ENCODE peak calls at places on chromosomes 3 and 15, in five cellular contexts. One of them, this sample, is unnamed.

GRCh38 chr15:66071621-66072295 is 181.8 kb downstream of the MEGF11 start:
- DNase-seq in NT2/D1: peak; percentile 32
- DNase-seq in CD4-positive, CD25-positive, alpha-beta regulatory T cell: no peak
- DNase-seq in psoas muscle: no peak
- DNase-seq in CD8-positive, alpha-beta memory T cell: no peak
- DNase-seq in this sample: peak; percentile 11

GRCh38 chr3:13712682-13713180 is 163.8 kb downstream of the FBLN2 start:
- DNase-seq in NT2/D1: no peak
- DNase-seq in CD4-positive, CD25-positive, alpha-beta regulatory T cell: no peak
- DNase-seq in psoas muscle: no peak
- DNase-seq in CD8-positive, alpha-beta memory T cell: no peak
- DNase-seq in this sample: no peak

GRCh38 chr3:142077859-142078500 is 71.4 kb downstream of the TFDP2 start:
- DNase-seq in NT2/D1: no peak
- DNase-seq in CD4-positive, CD25-positive, alpha-beta regulatory T cell: no peak
- DNase-seq in psoas muscle: no peak
- DNase-seq in CD8-positive, alpha-beta memory T cell: no peak
- DNase-seq in this sample: no peak

GRCh38 chr3:25973111-25973510 is 183.2 kb downstream of the OXSM start:
- DNase-seq in NT2/D1: no peak
- DNase-seq in CD4-positive, CD25-positive, alpha-beta regulatory T cell: no peak
- DNase-seq in psoas muscle: no peak
- DNase-seq in CD8-positive, alpha-beta memory T cell: no peak
- DNase-seq in this sample: no peak

GRCh38 chr3:121836069-121836468 is 1.1 kb downstream of the EAF2 start:
- DNase-seq in NT2/D1: no peak
- DNase-seq in CD4-positive, CD25-positive, alpha-beta regulatory T cell: no peak
- DNase-seq in psoas muscle: no peak
- DNase-seq in CD8-positive, alpha-beta memory T cell: no peak
- DNase-seq in this sample: no peak

GRCh38 chr15:82845686-82846085 is 36.3 kb downstream of the WHAMM start:
- DNase-seq in NT2/D1: no peak
- DNase-seq in CD4-positive, CD25-positive, alpha-beta regulatory T cell: no peak
- DNase-seq in psoas muscle: no peak
- DNase-seq in CD8-positive, alpha-beta memory T cell: no peak
- DNase-seq in this sample: no peak

GRCh38 chr3:30475038-30475808 is 131.2 kb upstream of the TGFBR2 start:
- DNase-seq in NT2/D1: no peak
- DNase-seq in CD4-positive, CD25-positive, alpha-beta regulatory T cell: no peak
- DNase-seq in psoas muscle: no peak
- DNase-seq in CD8-positive, alpha-beta memory T cell: no peak
- DNase-seq in this sample: no peak

GRCh38 chr3:63774776-63775175 is 44.3 kb upstream of the C3orf49 start:
- DNase-seq in NT2/D1: no peak
- DNase-seq in CD4-positive, CD25-positive, alpha-beta regulatory T cell: no peak
- DNase-seq in psoas muscle: no peak
- DNase-seq in CD8-positive, alpha-beta memory T cell: no peak
- DNase-seq in this sample: no peak

GRCh38 chr15:30030350-30030749 is 52.4 kb upstream of the GOLGA8J start:
- DNase-seq in NT2/D1: no peak
- DNase-seq in CD4-positive, CD25-positive, alpha-beta regulatory T cell: no peak
- DNase-seq in psoas muscle: no peak
- DNase-seq in CD8-positive, alpha-beta memory T cell: no peak
- DNase-seq in this sample: no peak

GRCh38 chr3:128367726-128368125 is 99.0 kb downstream of the DNAJB8 start:
- DNase-seq in NT2/D1: no peak
- DNase-seq in CD4-positive, CD25-positive, alpha-beta regulatory T cell: no peak
- DNase-seq in psoas muscle: no peak
- DNase-seq in CD8-positive, alpha-beta memory T cell: no peak
- DNase-seq in this sample: no peak

GRCh38 chr15:91627473-91628309 is 225.8 kb upstream of the SLCO3A1 start:
- DNase-seq in NT2/D1: no peak
- DNase-seq in CD4-positive, CD25-positive, alpha-beta regulatory T cell: no peak
- DNase-seq in psoas muscle: peak; percentile 36
- DNase-seq in CD8-positive, alpha-beta memory T cell: no peak
- DNase-seq in this sample: peak; percentile 85

GRCh38 chr15:85475317-85475701 is 94.9 kb downstream of the AKAP13 start:
- DNase-seq in NT2/D1: no peak
- DNase-seq in CD4-positive, CD25-positive, alpha-beta regulatory T cell: no peak
- DNase-seq in psoas muscle: no peak
- DNase-seq in CD8-positive, alpha-beta memory T cell: no peak
- DNase-seq in this sample: no peak

GRCh38 chr3:142929109-142929508 is 34.4 kb downstream of the PAQR9 start:
- DNase-seq in NT2/D1: peak; percentile 15
- DNase-seq in CD4-positive, CD25-positive, alpha-beta regulatory T cell: peak; percentile 19
- DNase-seq in psoas muscle: peak; percentile 36
- DNase-seq in CD8-positive, alpha-beta memory T cell: peak; percentile 4
- DNase-seq in this sample: peak; percentile 27

GRCh38 chr3:170749765-170750477 is 120.1 kb downstream of the RPL22L1 start:
- DNase-seq in NT2/D1: no peak
- DNase-seq in CD4-positive, CD25-positive, alpha-beta regulatory T cell: no peak
- DNase-seq in psoas muscle: no peak
- DNase-seq in CD8-positive, alpha-beta memory T cell: no peak
- DNase-seq in this sample: no peak

GRCh38 chr3:129184396-129184656 is 630 bp upstream of the CNBP start:
- DNase-seq in NT2/D1: no peak
- DNase-seq in CD4-positive, CD25-positive, alpha-beta regulatory T cell: no peak
- DNase-seq in psoas muscle: peak; percentile 40
- DNase-seq in CD8-positive, alpha-beta memory T cell: no peak
- DNase-seq in this sample: no peak

GRCh38 chr3:59446775-59447465 is 397.1 kb upstream of the CFAP20DC start:
- DNase-seq in NT2/D1: no peak
- DNase-seq in CD4-positive, CD25-positive, alpha-beta regulatory T cell: no peak
- DNase-seq in psoas muscle: no peak
- DNase-seq in CD8-positive, alpha-beta memory T cell: no peak
- DNase-seq in this sample: no peak

GRCh38 chr3:54014067-54014466 is 108.3 kb upstream of the CACNA2D3 start:
- DNase-seq in NT2/D1: no peak
- DNase-seq in CD4-positive, CD25-positive, alpha-beta regulatory T cell: no peak
- DNase-seq in psoas muscle: no peak
- DNase-seq in CD8-positive, alpha-beta memory T cell: no peak
- DNase-seq in this sample: no peak

GRCh38 chr3:101813817-101814440 is 34.9 kb downstream of the NXPE3 start:
- DNase-seq in NT2/D1: no peak
- DNase-seq in CD4-positive, CD25-positive, alpha-beta regulatory T cell: no peak
- DNase-seq in psoas muscle: no peak
- DNase-seq in CD8-positive, alpha-beta memory T cell: no peak
- DNase-seq in this sample: no peak

GRCh38 chr15:65208656-65209055 is 2.6 kb downstream of the CILP start:
- DNase-seq in NT2/D1: no peak
- DNase-seq in CD4-positive, CD25-positive, alpha-beta regulatory T cell: no peak
- DNase-seq in psoas muscle: no peak
- DNase-seq in CD8-positive, alpha-beta memory T cell: no peak
- DNase-seq in this sample: no peak

GRCh38 chr15:62453979-62454378 is 288.9 kb upstream of the C2CD4B start:
- DNase-seq in NT2/D1: no peak
- DNase-seq in CD4-positive, CD25-positive, alpha-beta regulatory T cell: no peak
- DNase-seq in psoas muscle: no peak
- DNase-seq in CD8-positive, alpha-beta memory T cell: no peak
- DNase-seq in this sample: no peak

GRCh38 chr15:48622227-48622626 is 23.3 kb downstream of the FBN1 start:
- DNase-seq in NT2/D1: no peak
- DNase-seq in CD4-positive, CD25-positive, alpha-beta regulatory T cell: no peak
- DNase-seq in psoas muscle: no peak
- DNase-seq in CD8-positive, alpha-beta memory T cell: no peak
- DNase-seq in this sample: no peak
- H3K4me1 ChIP-seq in NT2/D1: no peaks in the 10 kb centered on the region
- H3K4me1 ChIP-seq in CD4-positive, CD25-positive, alpha-beta regulatory T cell: no peaks in the 10 kb centered on the region
- H3K4me1 ChIP-seq in psoas muscle: no peaks in the 10 kb centered on the region
- H3K4me1 ChIP-seq in CD8-positive, alpha-beta memory T cell: no peaks in the 10 kb centered on the region
- H3K4me1 ChIP-seq in this sample: peaks cover 10% of the 10 kb centered on the region

GRCh38 chr15:41495736-41496599 is 2.3 kb downstream of the ITPKA start:
- DNase-seq in NT2/D1: no peak
- DNase-seq in CD4-positive, CD25-positive, alpha-beta regulatory T cell: no peak
- DNase-seq in psoas muscle: no peak
- DNase-seq in CD8-positive, alpha-beta memory T cell: no peak
- DNase-seq in this sample: peak; percentile 69

GRCh38 chr15:41493205-41493901 is at the start of gene ITPKA:
- DNase-seq in NT2/D1: no peak
- DNase-seq in CD4-positive, CD25-positive, alpha-beta regulatory T cell: peak; percentile 75
- DNase-seq in psoas muscle: peak; percentile 75
- DNase-seq in CD8-positive, alpha-beta memory T cell: peak; percentile 67
- DNase-seq in this sample: peak; percentile 90

GRCh38 chr15:41494190-41494921 is 682 bp downstream of the ITPKA start:
- DNase-seq in NT2/D1: no peak
- DNase-seq in CD4-positive, CD25-positive, alpha-beta regulatory T cell: peak; percentile 25
- DNase-seq in psoas muscle: peak; percentile 30
- DNase-seq in CD8-positive, alpha-beta memory T cell: no peak
- DNase-seq in this sample: no peak

GRCh38 chr15:41493902-41494189 is 172 bp downstream of the ITPKA start:
- DNase-seq in NT2/D1: no peak
- DNase-seq in CD4-positive, CD25-positive, alpha-beta regulatory T cell: no peak
- DNase-seq in psoas muscle: no peak
- DNase-seq in CD8-positive, alpha-beta memory T cell: no peak
- DNase-seq in this sample: no peak

GRCh38 chr15:41494922-41495735 is 1.5 kb downstream of the ITPKA start:
- DNase-seq in NT2/D1: no peak
- DNase-seq in CD4-positive, CD25-positive, alpha-beta regulatory T cell: peak; percentile 20
- DNase-seq in psoas muscle: no peak
- DNase-seq in CD8-positive, alpha-beta memory T cell: no peak
- DNase-seq in this sample: peak; percentile 63
- H3K4me3 ChIP-seq in NT2/D1: peak overlapping the region; percentile 32
- H3K4me3 ChIP-seq in CD4-positive, CD25-positive, alpha-beta regulatory T cell: peak overlapping the region; percentile 13
- H3K4me3 ChIP-seq in psoas muscle: peak overlapping the region; percentile 67
- H3K4me3 ChIP-seq in CD8-positive, alpha-beta memory T cell: peak overlapping the region; percentile 39
- H3K4me3 ChIP-seq in this sample: peak overlapping the region; percentile 17

GRCh38 chr3:188239577-188239976 is 85.6 kb downstream of the LPP start:
- DNase-seq in NT2/D1: no peak
- DNase-seq in CD4-positive, CD25-positive, alpha-beta regulatory T cell: no peak
- DNase-seq in psoas muscle: no peak
- DNase-seq in CD8-positive, alpha-beta memory T cell: no peak
- DNase-seq in this sample: no peak
- H3K4me1 ChIP-seq in NT2/D1: no peaks in the 10 kb centered on the region
- H3K4me1 ChIP-seq in CD4-positive, CD25-positive, alpha-beta regulatory T cell: no peaks in the 10 kb centered on the region
- H3K4me1 ChIP-seq in psoas muscle: peaks cover 30% of the 10 kb centered on the region
- H3K4me1 ChIP-seq in CD8-positive, alpha-beta memory T cell: no peaks in the 10 kb centered on the region
- H3K4me1 ChIP-seq in this sample: peaks cover 10% of the 10 kb centered on the region

DNA sequence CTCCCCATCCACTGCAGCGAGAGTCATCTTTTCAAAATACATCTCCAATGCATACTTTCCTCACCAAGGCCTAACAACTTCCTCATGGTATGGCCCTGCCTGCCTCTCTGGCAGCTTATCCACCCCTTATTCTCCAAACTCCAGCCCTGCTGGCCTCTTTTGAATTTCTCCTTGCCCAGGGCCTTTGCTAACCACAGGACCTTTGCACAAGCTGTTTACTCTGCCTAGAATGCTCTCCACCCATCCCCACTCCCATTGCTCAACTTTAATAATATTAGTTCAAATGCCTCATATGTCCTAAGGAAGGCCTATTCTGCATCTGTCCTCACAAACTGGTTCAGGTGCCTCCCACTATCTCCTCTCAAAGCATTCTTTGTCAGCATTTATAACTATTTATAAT is 230.7 kb downstream of the CADPS start:
- DNase-seq in NT2/D1: no peak
- DNase-seq in CD4-positive, CD25-positive, alpha-beta regulatory T cell: no peak
- DNase-seq in psoas muscle: no peak
- DNase-seq in CD8-positive, alpha-beta memory T cell: no peak
- DNase-seq in this sample: no peak
- H3K4me3 ChIP-seq in NT2/D1: no peak overlapping the region
- H3K4me3 ChIP-seq in CD4-positive, CD25-positive, alpha-beta regulatory T cell: no peak overlapping the region
- H3K4me3 ChIP-seq in psoas muscle: no peak overlapping the region
- H3K4me3 ChIP-seq in CD8-positive, alpha-beta memory T cell: no peak overlapping the region
- H3K4me3 ChIP-seq in this sample: no peak overlapping the region

This sample was measured in right cardiac atrium.